ENCODE peak calls at places on chromosomes 4 and X, in seven cellular contexts. B, C, K, M, Q, E and W are unnamed samples.

GRCh38 chr4:76696109-76696508 is 201.8 kb downstream of the SOWAHB start:
- DNase-seq in B (no peak), C (no peak), K (no peak), M (no peak), Q (peak; percentile 69), E (no peak), W (no peak)

GRCh38 chr4:8592366-8593267 is at the start of gene CPZ:
- DNase-seq in B (no peak), C (no peak), K (no peak), M (no peak), Q (peak; percentile 50), E (no peak), W (no peak)

GRCh38 chr4:86319390-86319789 is 40.5 kb downstream of the MAPK10 start:
- DNase-seq in B (no peak), C (no peak), K (no peak), M (no peak), Q (no peak), E (no peak), W (no peak)

GRCh38 chr4:65046496-65047101 is 623.7 kb downstream of the EPHA5 start:
- DNase-seq in B (no peak), C (no peak), K (no peak), M (no peak), Q (no peak), E (no peak), W (no peak)

GRCh38 chr4:110309686-110310085 is 111.3 kb upstream of the ELOVL6 start:
- DNase-seq in B (no peak), C (no peak), K (no peak), M (no peak), Q (peak; percentile 2), E (no peak), W (no peak)

GRCh38 chrX:97860206-97860605 is 976.5 kb downstream of the RPA4 start:
- DNase-seq in B (no peak), C (no peak), K (peak; percentile 5), M (no peak), Q (peak; percentile 73), E (no peak), W (no peak)

GRCh38 chrX:21932277-21932996 is 8.1 kb upstream of the SMS start:
- DNase-seq in B (no peak), C (no peak), K (no peak), M (peak; percentile 30), Q (peak; percentile 97), E (no peak), W (no peak)

GRCh38 chr4:55866973-55867574 is 13.6 kb downstream of the EXOC1 start:
- DNase-seq in B (peak; percentile 51), C (no peak), K (no peak), M (no peak), Q (peak; percentile 74), E (no peak), W (peak; percentile 73)

GRCh38 chr4:114857831-114858230 is 255.6 kb downstream of the NDST4 start:
- DNase-seq in B (no peak), C (no peak), K (no peak), M (no peak), Q (no peak), E (no peak), W (no peak)

GRCh38 chrX:120446503-120446902 is 22.6 kb downstream of the LAMP2 start:
- DNase-seq in B (no peak), C (no peak), K (no peak), M (peak; percentile 15), Q (peak; percentile 59), E (no peak), W (no peak)

GRCh38 chr4:105600256-105600655 is 47.8 kb downstream of the ARHGEF38 start:
- DNase-seq in B (no peak), C (no peak), K (no peak), M (no peak), Q (no peak), E (no peak), W (no peak)

GRCh38 chr4:105598044-105598443 is 45.6 kb downstream of the ARHGEF38 start:
- DNase-seq in B (no peak), C (no peak), K (no peak), M (no peak), Q (no peak), E (no peak), W (no peak)

GRCh38 chr4:105598787-105599186 is 46.4 kb downstream of the ARHGEF38 start:
- DNase-seq in B (no peak), C (no peak), K (no peak), M (no peak), Q (no peak), E (no peak), W (no peak)

GRCh38 chr4:105600951-105601350 is 48.5 kb downstream of the ARHGEF38 start:
- DNase-seq in B (no peak), C (no peak), K (no peak), M (no peak), Q (no peak), E (no peak), W (no peak)

DNA sequence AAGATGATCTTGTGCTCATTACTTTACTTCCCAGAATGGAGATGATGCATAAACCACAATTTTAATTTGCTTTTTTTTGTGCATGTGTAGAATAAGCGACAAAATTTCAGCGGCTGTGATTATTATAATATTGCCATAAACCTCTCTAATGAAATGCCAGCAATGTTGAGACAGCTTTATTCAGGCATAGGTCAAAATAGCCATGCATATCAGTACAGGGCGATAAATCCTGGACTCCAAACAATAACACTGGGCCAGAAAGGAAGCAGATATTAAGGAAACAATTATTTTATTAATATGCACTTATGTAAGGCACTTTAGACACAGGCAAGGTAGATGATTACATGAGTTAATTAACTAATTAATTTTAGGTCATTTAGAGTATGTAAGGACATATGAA is 47.1 kb downstream of the ARHGEF38 start:
- DNase-seq in B (no peak), C (no peak), K (no peak), M (no peak), Q (no peak), E (no peak), W (no peak)
- TF ChIP-seq POLR2A in B (no peak), C (no peak), K (no peak), M (no peak), Q (no peak), E (no peak), W (no peak)

GRCh38 chrX:136148391-136148790 is 1.1 kb downstream of the FHL1 start:
- DNase-seq in B (no peak), C (no peak), K (no peak), M (no peak), Q (no peak), E (no peak), W (no peak)

GRCh38 chrX:136147966-136148365 is 633 bp downstream of the FHL1 start:
- DNase-seq in B (no peak), C (no peak), K (no peak), M (no peak), Q (no peak), E (no peak), W (no peak)

GRCh38 chrX:136146614-136147319 is 566 bp upstream of the FHL1 start:
- DNase-seq in B (no peak), C (no peak), K (no peak), M (no peak), Q (no peak), E (no peak), W (no peak)

GRCh38 chrX:136143714-136144113 is 3.6 kb upstream of the FHL1 start:
- DNase-seq in B (no peak), C (no peak), K (no peak), M (no peak), Q (no peak), E (no peak), W (no peak)

DNA sequence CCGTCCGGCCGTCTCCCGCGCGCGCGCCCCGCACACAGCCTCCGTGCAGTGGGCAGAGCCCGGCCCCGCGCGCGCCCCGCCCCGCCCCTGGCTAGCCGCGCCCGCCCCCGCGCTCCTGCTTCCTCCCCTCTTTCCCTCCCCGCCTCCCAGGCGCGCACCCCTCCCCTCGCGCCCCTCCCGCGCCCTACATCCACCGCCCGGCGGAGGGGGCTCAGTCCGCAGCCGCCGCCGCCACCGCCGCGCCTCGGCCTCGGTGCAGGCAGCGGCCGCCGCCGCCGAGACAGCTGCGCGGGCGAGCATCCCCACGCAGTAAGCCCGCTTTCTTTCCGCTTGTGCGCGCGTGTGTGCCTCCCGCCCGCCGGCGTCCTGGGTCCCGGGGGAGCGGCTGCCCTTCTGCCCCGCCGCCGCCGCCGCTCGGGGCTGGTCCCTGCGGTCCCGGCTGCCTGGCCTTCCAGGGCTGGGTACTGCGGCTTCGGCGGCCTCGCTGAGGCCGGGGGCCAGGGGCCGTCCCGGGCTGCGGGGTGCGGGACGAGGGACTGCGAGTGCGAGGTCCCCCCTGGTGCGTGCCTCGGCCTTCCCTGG is at the start of gene FHL1:
- DNase-seq in B (no peak), C (no peak), K (peak; percentile 22), M (no peak), Q (peak; percentile 12), E (peak; percentile 57), W (peak; percentile 28)
- TF ChIP-seq POLR2A in B (no peak), C (peak; percentile 33), K (no peak), M (peak; percentile 63), Q (no peak), E (no peak), W (no peak)

GRCh38 chrX:19810809-19811208 is 76.6 kb downstream of the SH3KBP1 start:
- DNase-seq in B (no peak), C (no peak), K (no peak), M (no peak), Q (peak; percentile 48), E (no peak), W (no peak)

GRCh38 chrX:19814778-19815177 is 72.6 kb downstream of the SH3KBP1 start:
- DNase-seq in B (no peak), C (no peak), K (no peak), M (no peak), Q (no peak), E (no peak), W (no peak)

GRCh38 chrX:19810370-19810769 is 77.0 kb downstream of the SH3KBP1 start:
- DNase-seq in B (no peak), C (no peak), K (no peak), M (no peak), Q (no peak), E (no peak), W (no peak)

GRCh38 chrX:19814240-19814639 is 73.2 kb downstream of the SH3KBP1 start:
- DNase-seq in B (no peak), C (no peak), K (no peak), M (no peak), Q (no peak), E (no peak), W (peak; percentile 5)

DNA sequence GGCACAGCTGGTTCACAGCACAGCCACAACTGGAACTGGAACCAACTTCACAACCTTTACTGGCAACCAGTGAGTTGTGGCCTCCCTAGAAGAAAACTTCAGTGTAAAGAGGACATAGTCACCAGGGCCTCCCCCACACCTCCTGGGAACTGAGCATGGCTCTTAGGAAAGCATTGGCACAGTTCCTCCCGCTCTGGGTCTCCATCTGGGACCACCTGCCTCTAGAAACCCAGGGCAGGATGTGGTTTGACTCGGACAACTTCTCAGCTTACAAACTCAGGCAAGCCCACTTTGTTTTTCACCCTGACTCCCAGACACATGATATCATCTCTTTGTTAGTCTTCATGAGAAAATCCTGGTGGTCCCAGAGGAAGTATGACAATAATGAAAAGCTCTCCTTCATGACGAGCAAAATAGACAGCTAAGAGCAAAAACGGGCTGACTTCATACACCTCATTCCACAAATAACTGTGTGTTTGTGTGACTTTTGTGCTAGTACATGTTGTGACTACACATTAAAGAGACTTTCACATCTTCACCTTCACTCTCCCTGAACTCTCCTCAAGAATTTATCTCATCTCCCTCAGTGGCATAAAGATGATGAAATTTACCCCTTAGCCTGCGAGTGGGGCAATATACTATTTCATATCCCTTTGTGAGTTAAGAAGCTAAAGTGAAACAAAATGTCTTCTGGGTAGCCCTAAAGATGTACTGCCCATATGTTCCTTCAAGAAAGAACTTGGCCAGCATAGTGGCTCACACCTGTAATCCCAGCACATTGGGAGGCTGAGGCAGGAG is 75.4 kb downstream of the SH3KBP1 start:
- DNase-seq in B (no peak), C (no peak), K (no peak), M (no peak), Q (peak; percentile 87), E (no peak), W (no peak)
- TF ChIP-seq POLR2A in B (no peak), C (no peak), K (no peak), M (no peak), Q (no peak), E (no peak), W (no peak)

GRCh38 chr4:139084425-139085093 is 69.0 kb downstream of the NOCT start:
- DNase-seq in B (no peak), C (no peak), K (peak; percentile 24), M (no peak), Q (no peak), E (no peak), W (no peak)
- TF ChIP-seq POLR2A in B (no peak), C (no peak), K (no peak), M (peak; percentile 25), Q (no peak), E (no peak), W (no peak)